ENCODE peak calls at places on chromosomes 16 and 17, in eight cellular contexts. W, J, Q, G, I, T, D and L are unnamed samples.

GRCh38 chr17:13337864-13338371 is 263.8 kb downstream of the HS3ST3A1 start:
- DNase-seq in W (no peak), J (no peak), Q (peak; percentile 79), G (no peak), I (peak; percentile 27), T (no peak), D (no peak), L (peak; percentile 51)

GRCh38 chr17:26962255-26963162 is 331.4 kb upstream of the WSB1 start:
- DNase-seq in W (no peak), J (no peak), Q (no peak), G (peak; percentile 46), I (no peak), T (no peak), D (no peak), L (no peak)

GRCh38 chr16:3646348-3646920 is 8.1 kb upstream of the DNASE1 start:
- DNase-seq in W (peak; percentile 46), J (no peak), Q (peak; percentile 84), G (no peak), I (no peak), T (no peak), D (no peak), L (peak; percentile 96)

GRCh38 chr17:78132086-78132676 is 1.6 kb downstream of the TMC8 start:
- DNase-seq in W (peak; percentile 86), J (peak; percentile 44), Q (peak; percentile 66), G (peak; percentile 63), I (no peak), T (peak; percentile 59), D (no peak), L (peak; percentile 58)

GRCh38 chr17:14845562-14846335 is 419.4 kb downstream of the PMP22 start:
- DNase-seq in W (no peak), J (no peak), Q (no peak), G (no peak), I (no peak), T (no peak), D (no peak), L (no peak)

GRCh38 chr17:48044851-48045250 is 3.3 kb upstream of the NFE2L1 start:
- DNase-seq in W (peak; percentile 5), J (no peak), Q (no peak), G (no peak), I (no peak), T (no peak), D (no peak), L (no peak)

GRCh38 chr17:77619326-77619725 is 339.2 kb upstream of the TNRC6C start:
- DNase-seq in W (peak; percentile 43), J (no peak), Q (no peak), G (no peak), I (no peak), T (no peak), D (no peak), L (no peak)

GRCh38 chr17:7250655-7251329 is 742 bp downstream of the CTDNEP1 start:
- DNase-seq in W (no peak), J (no peak), Q (no peak), G (no peak), I (no peak), T (no peak), D (no peak), L (no peak)

GRCh38 chr16:30934827-30935557 is 11.6 kb downstream of the FBXL19 start:
- DNase-seq in W (no peak), J (no peak), Q (peak; percentile 43), G (peak; percentile 71), I (peak; percentile 71), T (no peak), D (peak; percentile 55), L (no peak)

GRCh38 chr16:67719778-67720144 is 645 bp upstream of the GFOD2 start:
- DNase-seq in W (peak; percentile 52), J (no peak), Q (no peak), G (no peak), I (peak; percentile 24), T (no peak), D (peak; percentile 47), L (peak; percentile 47)

GRCh38 chr17:52170963-52171572 is 12.6 kb upstream of the CA10 start:
- DNase-seq in W (no peak), J (no peak), Q (peak; percentile 64), G (no peak), I (peak; percentile 75), T (no peak), D (no peak), L (peak; percentile 20)

GRCh38 chr17:5541610-5542202 is 42.6 kb downstream of the NLRP1 start:
- DNase-seq in W (peak; percentile 45), J (no peak), Q (no peak), G (no peak), I (no peak), T (no peak), D (no peak), L (no peak)

GRCh38 chr16:68077866-68078725 is 7.1 kb upstream of the NFATC3 start:
- DNase-seq in W (no peak), J (no peak), Q (no peak), G (no peak), I (no peak), T (no peak), D (no peak), L (no peak)

GRCh38 chr16:54444851-54445523 is 158.4 kb upstream of the IRX3 start:
- DNase-seq in W (no peak), J (no peak), Q (no peak), G (no peak), I (no peak), T (no peak), D (no peak), L (no peak)

GRCh38 chr16:59552164-59552563 is 818.0 kb upstream of the GOT2 start:
- DNase-seq in W (no peak), J (no peak), Q (no peak), G (no peak), I (no peak), T (no peak), D (no peak), L (no peak)

GRCh38 chr17:2025622-2026309 is 632 bp upstream of the RTN4RL1 start:
- DNase-seq in W (peak; percentile 88), J (peak; percentile 78), Q (peak; percentile 76), G (peak; percentile 87), I (peak; percentile 76), T (peak; percentile 71), D (peak; percentile 68), L (peak; percentile 73)

GRCh38 chr17:47823519-47823918 is 1.9 kb upstream of the OSBPL7 start:
- DNase-seq in W (no peak), J (no peak), Q (no peak), G (no peak), I (no peak), T (no peak), D (no peak), L (no peak)

GRCh38 chr16:24954137-24954536 is 61.0 kb downstream of the ARHGAP17 start:
- DNase-seq in W (no peak), J (no peak), Q (no peak), G (no peak), I (no peak), T (no peak), D (no peak), L (no peak)
- H3K36me3 ChIP-seq in W (peaks cover 99% of the 10 kb centered on the region), J (peaks cover 100% of the 10 kb centered on the region), Q (peaks cover 13% of the 10 kb centered on the region), G (peaks cover 24% of the 10 kb centered on the region), I (peaks cover 30% of the 10 kb centered on the region), T (peaks cover 46% of the 10 kb centered on the region), D (peaks cover 99% of the 10 kb centered on the region), L (peaks cover 28% of the 10 kb centered on the region)

GRCh38 chr17:42273474-42274272 is 2.5 kb downstream of the STAT5B start:
- DNase-seq in W (no peak), J (no peak), Q (no peak), G (no peak), I (no peak), T (no peak), D (no peak), L (no peak)
- H3K4me3 ChIP-seq in W (no peak overlapping the region), J (no peak overlapping the region), Q (no peak overlapping the region), G (peak overlapping the region; percentile 93), I (no peak overlapping the region), T (no peak overlapping the region), D (no peak overlapping the region), L (no peak overlapping the region)

GRCh38 chr16:69465083-69465721 is 40.8 kb downstream of the CYB5B start:
- DNase-seq in W (no peak), J (no peak), Q (no peak), G (no peak), I (peak; percentile 23), T (no peak), D (no peak), L (peak; percentile 29)

GRCh38 chr16:69466547-69466946 is 42.1 kb downstream of the CYB5B start:
- DNase-seq in W (no peak), J (no peak), Q (peak; percentile 33), G (no peak), I (no peak), T (no peak), D (no peak), L (no peak)

GRCh38 chr16:69467531-69468204 is 43.2 kb downstream of the CYB5B start:
- DNase-seq in W (no peak), J (no peak), Q (no peak), G (no peak), I (no peak), T (no peak), D (no peak), L (no peak)

GRCh38 chr16:69463876-69464275 is 39.5 kb downstream of the CYB5B start:
- DNase-seq in W (no peak), J (no peak), Q (no peak), G (no peak), I (no peak), T (no peak), D (no peak), L (no peak)

DNA sequence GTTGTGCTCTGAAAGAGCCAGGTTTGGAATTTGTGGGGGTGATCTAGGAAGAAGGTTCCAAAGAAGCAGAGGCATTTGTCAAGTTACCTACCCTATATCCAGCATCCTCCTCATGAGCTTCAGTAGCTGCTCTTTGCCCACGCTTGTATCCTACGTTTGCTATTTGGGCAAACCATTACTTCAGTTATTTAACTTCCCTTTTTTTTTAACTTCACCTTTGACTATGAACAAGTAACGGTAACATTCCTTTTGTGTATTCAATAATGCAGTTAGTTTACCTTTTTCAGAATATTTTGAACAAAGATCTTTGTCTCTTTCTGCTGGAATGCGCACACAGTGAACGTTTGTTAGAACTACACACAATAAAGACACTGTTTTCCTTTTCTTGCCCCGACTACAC is 41.5 kb downstream of the CYB5B start:
- DNase-seq in W (no peak), J (no peak), Q (no peak), G (no peak), I (no peak), T (no peak), D (no peak), L (no peak)
- H3K4me1 ChIP-seq in W (peaks cover 20% of the 10 kb centered on the region), J (peaks cover 13% of the 10 kb centered on the region), Q (peaks cover 21% of the 10 kb centered on the region), G (peaks cover 6% of the 10 kb centered on the region), I (peaks cover 8% of the 10 kb centered on the region), T (peaks cover 5% of the 10 kb centered on the region), D (peaks cover 4% of the 10 kb centered on the region), L (peaks cover 7% of the 10 kb centered on the region)

DNA sequence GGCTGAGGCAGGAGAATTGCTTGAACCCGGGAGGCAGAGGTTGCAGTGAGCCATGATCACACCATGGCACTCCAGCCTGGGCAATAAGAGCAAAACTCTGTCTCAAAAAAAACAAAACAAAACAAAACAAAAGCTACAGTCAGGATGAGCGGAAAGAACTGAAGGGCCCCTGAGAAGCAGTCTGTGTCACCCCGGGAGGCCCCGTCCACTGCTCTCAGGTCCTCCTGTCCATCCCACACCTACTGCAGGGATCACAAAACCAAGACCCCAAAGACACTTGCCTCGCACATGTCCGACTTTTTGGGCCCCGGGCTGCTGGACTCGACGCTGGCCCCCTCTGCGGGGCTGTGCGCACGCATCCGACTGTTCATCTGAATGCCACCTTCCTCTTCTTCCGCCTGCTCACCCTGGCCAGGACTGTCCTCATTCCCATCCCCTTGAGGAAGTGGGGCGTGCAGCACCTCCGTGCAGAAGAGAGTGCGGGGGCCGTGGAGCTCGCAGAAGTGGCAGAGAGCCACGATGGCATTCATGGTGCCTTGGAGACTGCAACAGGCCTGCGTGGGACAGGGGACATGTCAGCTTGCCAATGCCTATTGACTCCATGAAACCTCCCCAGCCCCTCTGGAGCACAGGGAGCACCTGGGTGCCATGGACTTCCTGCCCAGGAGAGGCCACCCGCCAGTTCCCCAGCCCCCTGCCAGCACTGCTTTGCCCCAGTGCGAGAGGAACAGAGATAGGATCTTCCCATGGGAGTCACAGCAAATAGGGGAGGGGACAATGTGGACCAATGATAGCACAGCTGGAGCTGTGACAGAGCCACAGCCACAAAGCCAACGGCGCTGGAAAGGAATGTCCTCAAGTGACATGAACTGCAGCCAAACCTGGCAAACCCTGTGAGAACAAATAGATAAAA is 9.1 kb downstream of the FLCN start:
- DNase-seq in W (no peak), J (peak; percentile 60), Q (no peak), G (peak; percentile 78), I (peak; percentile 62), T (no peak), D (no peak), L (no peak)
- H3K36me3 ChIP-seq in W (peaks cover 100% of the 10 kb centered on the region), J (peaks cover 100% of the 10 kb centered on the region), Q (peaks cover 57% of the 10 kb centered on the region), G (peaks cover 3% of the 10 kb centered on the region), I (peaks cover 5% of the 10 kb centered on the region), T (peaks cover 88% of the 10 kb centered on the region), D (peaks cover 100% of the 10 kb centered on the region), L (peaks cover 21% of the 10 kb centered on the region)